ENCODE peak calls at places on chromosome 1, in six cellular contexts. T, Z, O, G, C and K are unnamed samples.

GRCh38 chr1:35047188-35047858 is 15.6 kb upstream of the ZMYM6 start:
- DNase-seq in T (no peak), Z (no peak), O (peak), G (no peak), C (no peak), K (no peak)

GRCh38 chr1:36349241-36349671 is 25.8 kb upstream of the EVA1B start:
- DNase-seq in T (no peak), Z (no peak), O (peak), G (no peak), C (no peak), K (no peak)

GRCh38 chr1:37410080-37410479 is 64.3 kb upstream of the ZC3H12A start:
- DNase-seq in T (no peak), Z (no peak), O (no peak), G (no peak), C (no peak), K (no peak)

GRCh38 chr1:213704941-213705340 is 282.8 kb upstream of the PROX1 start:
- DNase-seq in T (no peak), Z (no peak), O (no peak), G (no peak), C (no peak), K (no peak)

GRCh38 chr1:37718901-37719571 is 26.7 kb downstream of the CDCA8 start:
- DNase-seq in T (no peak), Z (no peak), O (no peak), G (no peak), C (no peak), K (no peak)

GRCh38 chr1:11594222-11594621 is 60.0 kb downstream of the FBXO2 start:
- DNase-seq in T (peak), Z (no peak), O (no peak), G (no peak), C (no peak), K (no peak)

GRCh38 chr1:25744140-25744581 is 55.8 kb upstream of the SELENON start:
- DNase-seq in T (peak), Z (peak), O (peak), G (no peak), C (no peak), K (no peak)

GRCh38 chr1:81313289-81313688 is 487.4 kb upstream of the ADGRL2 start:
- DNase-seq in T (no peak), Z (no peak), O (no peak), G (no peak), C (no peak), K (no peak)

GRCh38 chr1:230681599-230681998 is 32.3 kb downstream of the AGT start:
- DNase-seq in T (no peak), Z (peak), O (peak), G (no peak), C (no peak), K (no peak)

GRCh38 chr1:240649733-240650700 is 38.1 kb upstream of the GREM2 start:
- DNase-seq in T (no peak), Z (no peak), O (no peak), G (no peak), C (no peak), K (no peak)

GRCh38 chr1:200036616-200037270 is 9.2 kb downstream of the NR5A2 start:
- DNase-seq in T (no peak), Z (no peak), O (no peak), G (no peak), C (no peak), K (no peak)

GRCh38 chr1:177181631-177182291 is 11.0 kb downstream of the BRINP2 start:
- DNase-seq in T (peak), Z (peak), O (peak), G (peak), C (peak), K (peak)